ENCODE peak calls at places on chromosomes 13 and 19, in six cellular contexts. Y, U, D, T, O and R are unnamed samples.

GRCh38 chr19:43674630-43674982 is 4.6 kb upstream of the PLAUR start:
- DNase-seq in Y (no peak), U (no peak), D (no peak), T (no peak), O (no peak), R (no peak)

GRCh38 chr13:25798998-25799397 is 252.8 kb downstream of the SHISA2 start:
- DNase-seq in Y (no peak), U (no peak), D (no peak), T (no peak), O (no peak), R (no peak)

GRCh38 chr13:51767100-51767499 is 36.9 kb downstream of the DHRS12 start:
- DNase-seq in Y (no peak), U (no peak), D (no peak), T (no peak), O (no peak), R (no peak)

GRCh38 chr19:12786149-12786870 is 5.0 kb upstream of the JUNB start:
- DNase-seq in Y (no peak), U (no peak), D (peak; percentile 69), T (peak; percentile 89), O (no peak), R (no peak)

GRCh38 chr19:16096281-16096855 is 15.3 kb upstream of the RAB8A start:
- DNase-seq in Y (no peak), U (no peak), D (no peak), T (no peak), O (no peak), R (no peak)

GRCh38 chr13:42720116-42720857 is 61.1 kb upstream of the FAM216B start:
- DNase-seq in Y (peak; percentile 86), U (peak; percentile 26), D (peak; percentile 83), T (no peak), O (no peak), R (peak; percentile 95)

GRCh38 chr13:41985788-41986508 is 25.0 kb upstream of the VWA8 start:
- DNase-seq in Y (no peak), U (peak; percentile 2), D (no peak), T (no peak), O (no peak), R (peak; percentile 53)

GRCh38 chr13:90154311-90154960 is 1193.1 kb upstream of the MIR17HG start:
- DNase-seq in Y (no peak), U (peak; percentile 5), D (no peak), T (no peak), O (no peak), R (no peak)

GRCh38 chr19:45512881-45513483 is 5.7 kb downstream of the VASP start:
- DNase-seq in Y (no peak), U (no peak), D (no peak), T (no peak), O (no peak), R (no peak)

GRCh38 chr13:60562081-60562764 is 165.2 kb downstream of the TDRD3 start:
- DNase-seq in Y (no peak), U (no peak), D (no peak), T (no peak), O (no peak), R (no peak)

GRCh38 chr19:38684078-38684861 is 36.8 kb downstream of the ACTN4 start:
- DNase-seq in Y (peak; percentile 90), U (peak; percentile 82), D (peak; percentile 98), T (peak; percentile 93), O (no peak), R (peak; percentile 100)

GRCh38 chr13:65112123-65113075 is 2117.7 kb downstream of the PCDH9 start:
- DNase-seq in Y (no peak), U (no peak), D (no peak), T (no peak), O (no peak), R (no peak)

GRCh38 chr19:50759886-50760285 is 10.4 kb upstream of the GPR32 start:
- DNase-seq in Y (no peak), U (no peak), D (peak; percentile 25), T (no peak), O (no peak), R (peak; percentile 70)

GRCh38 chr13:113855931-113856715 is 7.8 kb downstream of the GAS6 start:
- DNase-seq in Y (no peak), U (no peak), D (no peak), T (no peak), O (no peak), R (peak; percentile 48)

GRCh38 chr13:80399340-80400163 is 58.6 kb upstream of the SPRY2 start:
- DNase-seq in Y (peak; percentile 11), U (no peak), D (no peak), T (no peak), O (no peak), R (peak; percentile 39)

GRCh38 chr13:61255035-61255796 is 160.4 kb downstream of the PCDH20 start:
- DNase-seq in Y (peak; percentile 12), U (no peak), D (peak; percentile 47), T (no peak), O (no peak), R (no peak)

GRCh38 chr13:36096411-36097184 is 34.6 kb downstream of the DCLK1 start:
- DNase-seq in Y (peak; percentile 11), U (no peak), D (peak; percentile 13), T (no peak), O (no peak), R (no peak)

GRCh38 chr19:11580665-11581418 is 3.4 kb upstream of the ACP5 start:
- DNase-seq in Y (no peak), U (no peak), D (no peak), T (no peak), O (no peak), R (no peak)

GRCh38 chr19:47176071-47176626 is 45.5 kb downstream of the SAE1 start:
- DNase-seq in Y (no peak), U (no peak), D (no peak), T (no peak), O (no peak), R (no peak)

GRCh38 chr19:14103310-14103709 is 12.8 kb upstream of the SAMD1 start:
- DNase-seq in Y (no peak), U (no peak), D (no peak), T (no peak), O (no peak), R (no peak)

GRCh38 chr19:41882568-41883462 is at the start of gene ARHGEF1:
- DNase-seq in Y (peak; percentile 60), U (no peak), D (peak; percentile 67), T (no peak), O (no peak), R (no peak)

GRCh38 chr19:17114414-17114831 is 38.8 kb downstream of the MYO9B start:
- DNase-seq in Y (no peak), U (no peak), D (no peak), T (no peak), O (no peak), R (no peak)

GRCh38 chr19:18278521-18279265 is 2.7 kb downstream of the JUND start:
- DNase-seq in Y (no peak), U (no peak), D (peak; percentile 32), T (no peak), O (no peak), R (no peak)

GRCh38 chr19:32287086-32287485 is 58.3 kb upstream of the ZNF507 start:
- DNase-seq in Y (no peak), U (no peak), D (no peak), T (no peak), O (no peak), R (no peak)

GRCh38 chr19:46932346-46932745 is 71.5 kb downstream of the ARHGAP35 start:
- DNase-seq in Y (no peak), U (no peak), D (no peak), T (no peak), O (no peak), R (no peak)

GRCh38 chr13:113634279-113635047 is 23.5 kb downstream of the ATP4B start:
- DNase-seq in Y (no peak), U (no peak), D (no peak), T (no peak), O (no peak), R (no peak)

GRCh38 chr13:111859361-111860105 is 207.4 kb upstream of the SOX1 start:
- DNase-seq in Y (no peak), U (no peak), D (no peak), T (no peak), O (peak; percentile 11), R (no peak)

GRCh38 chr19:743168-743687 is 7.7 kb upstream of the MISP start:
- DNase-seq in Y (peak; percentile 68), U (no peak), D (no peak), T (no peak), O (no peak), R (no peak)

GRCh38 chr19:9009935-9010651 is at the start of gene MUC16:
- DNase-seq in Y (no peak), U (no peak), D (peak; percentile 10), T (no peak), O (no peak), R (no peak)

GRCh38 chr13:98810746-98811145 is 58.3 kb upstream of the SLC15A1 start:
- DNase-seq in Y (peak; percentile 1), U (no peak), D (no peak), T (no peak), O (no peak), R (no peak)

GRCh38 chr13:61880576-61881283 is 465.1 kb upstream of the PCDH20 start:
- DNase-seq in Y (peak; percentile 65), U (no peak), D (peak; percentile 73), T (no peak), O (peak; percentile 4), R (peak; percentile 7)

GRCh38 chr19:47363758-47364529 is 14.8 kb downstream of the DHX34 start:
- DNase-seq in Y (no peak), U (no peak), D (peak; percentile 32), T (no peak), O (no peak), R (no peak)

GRCh38 chr13:29737061-29737460 is 113.4 kb downstream of the UBL3 start:
- DNase-seq in Y (peak; percentile 44), U (no peak), D (no peak), T (no peak), O (no peak), R (no peak)

GRCh38 chr13:90068658-90069057 is 1278.8 kb upstream of the MIR17HG start:
- DNase-seq in Y (no peak), U (no peak), D (no peak), T (no peak), O (no peak), R (no peak)

GRCh38 chr19:11356676-11357550 is 1.7 kb downstream of the PLPPR2 start:
- DNase-seq in Y (no peak), U (no peak), D (no peak), T (no peak), O (peak; percentile 11), R (no peak)

GRCh38 chr19:18274776-18275356 is 614 bp upstream of the IQCN start:
- DNase-seq in Y (peak; percentile 90), U (peak; percentile 66), D (peak; percentile 80), T (peak; percentile 91), O (no peak), R (peak; percentile 73)